ENCODE peak calls at places on chromosomes 12 and 14, in five cellular contexts. One of them, this sample, is unnamed.
A peak's percentile ranks its signal among the peaks of the same experiment; 100 is the strongest.

GRCh38 chr12:111636209-111636928 is 37.3 kb upstream of the ATXN2 start:
- DNase-seq in right atrium auricular region: peak; percentile 72
- DNase-seq in AG10803: peak; percentile 92
- DNase-seq in cardiac fibroblast: peak; percentile 39
- DNase-seq in WERI-Rb-1: no peak
- DNase-seq in this sample: no peak

GRCh38 chr12:10873374-10873773 is 10.7 kb downstream of the PRH1 start:
- DNase-seq in right atrium auricular region: no peak
- DNase-seq in AG10803: peak; percentile 17
- DNase-seq in cardiac fibroblast: peak; percentile 49
- DNase-seq in WERI-Rb-1: no peak
- DNase-seq in this sample: no peak

GRCh38 chr14:72576258-72576657 is 317.6 kb downstream of the DPF3 start:
- DNase-seq in right atrium auricular region: no peak
- DNase-seq in AG10803: no peak
- DNase-seq in cardiac fibroblast: peak; percentile 17
- DNase-seq in WERI-Rb-1: no peak
- DNase-seq in this sample: no peak

GRCh38 chr14:80634106-80634758 is 307.3 kb downstream of the CEP128 start:
- DNase-seq in right atrium auricular region: no peak
- DNase-seq in AG10803: peak; percentile 16
- DNase-seq in cardiac fibroblast: peak; percentile 45
- DNase-seq in WERI-Rb-1: no peak
- DNase-seq in this sample: no peak

GRCh38 chr14:34137001-34137400 is 186.1 kb upstream of the EGLN3 start:
- DNase-seq in right atrium auricular region: no peak
- DNase-seq in AG10803: no peak
- DNase-seq in cardiac fibroblast: no peak
- DNase-seq in WERI-Rb-1: no peak
- DNase-seq in this sample: no peak

GRCh38 chr14:88551094-88551870 is 3.5 kb downstream of the PTPN21 start:
- DNase-seq in right atrium auricular region: peak; percentile 85
- DNase-seq in AG10803: peak; percentile 84
- DNase-seq in cardiac fibroblast: peak; percentile 91
- DNase-seq in WERI-Rb-1: no peak
- DNase-seq in this sample: no peak

GRCh38 chr12:50070314-50071060 is 13.1 kb downstream of the ASIC1 start:
- DNase-seq in right atrium auricular region: peak; percentile 88
- DNase-seq in AG10803: peak; percentile 82
- DNase-seq in cardiac fibroblast: peak; percentile 90
- DNase-seq in WERI-Rb-1: peak; percentile 82
- DNase-seq in this sample: peak; percentile 51

GRCh38 chr12:122350444-122350843 is 72.0 kb downstream of the CLIP1 start:
- DNase-seq in right atrium auricular region: no peak
- DNase-seq in AG10803: peak; percentile 84
- DNase-seq in cardiac fibroblast: peak; percentile 51
- DNase-seq in WERI-Rb-1: no peak
- DNase-seq in this sample: no peak

GRCh38 chr12:82144505-82144904 is 213.7 kb downstream of the CCDC59 start:
- DNase-seq in right atrium auricular region: no peak
- DNase-seq in AG10803: no peak
- DNase-seq in cardiac fibroblast: no peak
- DNase-seq in WERI-Rb-1: no peak
- DNase-seq in this sample: no peak

GRCh38 chr14:64639340-64639821 is 64.8 kb upstream of the PLEKHG3 start:
- DNase-seq in right atrium auricular region: no peak
- DNase-seq in AG10803: no peak
- DNase-seq in cardiac fibroblast: no peak
- DNase-seq in WERI-Rb-1: no peak
- DNase-seq in this sample: no peak

GRCh38 chr14:106605548-106606448 is 1079.4 kb downstream of the TMEM121 start:
- DNase-seq in right atrium auricular region: no peak
- DNase-seq in AG10803: no peak
- DNase-seq in cardiac fibroblast: no peak
- DNase-seq in WERI-Rb-1: peak; percentile 62
- DNase-seq in this sample: no peak

GRCh38 chr12:9906888-9907287 is 25.3 kb downstream of the CLEC2A start:
- DNase-seq in right atrium auricular region: no peak
- DNase-seq in AG10803: no peak
- DNase-seq in cardiac fibroblast: no peak
- DNase-seq in WERI-Rb-1: no peak
- DNase-seq in this sample: no peak

GRCh38 chr12:76685246-76685678 is 78.7 kb upstream of the ZDHHC17 start:
- DNase-seq in right atrium auricular region: peak; percentile 59
- DNase-seq in AG10803: peak; percentile 48
- DNase-seq in cardiac fibroblast: no peak
- DNase-seq in WERI-Rb-1: no peak
- DNase-seq in this sample: peak; percentile 39

GRCh38 chr12:40693503-40693863 is 1.2 kb downstream of the CNTN1 start:
- DNase-seq in right atrium auricular region: no peak
- DNase-seq in AG10803: no peak
- DNase-seq in cardiac fibroblast: no peak
- DNase-seq in WERI-Rb-1: peak; percentile 76
- DNase-seq in this sample: no peak

GRCh38 chr12:15982471-15982870 is 71.3 kb downstream of the DERA start:
- DNase-seq in right atrium auricular region: no peak
- DNase-seq in AG10803: peak; percentile 71
- DNase-seq in cardiac fibroblast: peak; percentile 74
- DNase-seq in WERI-Rb-1: no peak
- DNase-seq in this sample: no peak

GRCh38 chr14:101823511-101824120 is 62.1 kb downstream of the PPP2R5C start:
- DNase-seq in right atrium auricular region: no peak
- DNase-seq in AG10803: no peak
- DNase-seq in cardiac fibroblast: no peak
- DNase-seq in WERI-Rb-1: no peak
- DNase-seq in this sample: no peak

GRCh38 chr14:70498191-70498590 is 36.6 kb downstream of the ADAM20 start:
- DNase-seq in right atrium auricular region: no peak
- DNase-seq in AG10803: no peak
- DNase-seq in cardiac fibroblast: no peak
- DNase-seq in WERI-Rb-1: no peak
- DNase-seq in this sample: no peak

GRCh38 chr12:6312529-6313325 is 2.2 kb downstream of the PLEKHG6 start:
- DNase-seq in right atrium auricular region: no peak
- DNase-seq in AG10803: peak; percentile 61
- DNase-seq in cardiac fibroblast: peak; percentile 18
- DNase-seq in WERI-Rb-1: no peak
- DNase-seq in this sample: peak; percentile 88

GRCh38 chr12:64461634-64462414 is 9.9 kb downstream of the TBK1 start:
- DNase-seq in right atrium auricular region: no peak
- DNase-seq in AG10803: peak; percentile 96
- DNase-seq in cardiac fibroblast: peak; percentile 92
- DNase-seq in WERI-Rb-1: no peak
- DNase-seq in this sample: no peak

GRCh38 chr14:24436355-24437019 is 6.1 kb downstream of the SDR39U1 start:
- DNase-seq in right atrium auricular region: no peak
- DNase-seq in AG10803: peak; percentile 79
- DNase-seq in cardiac fibroblast: peak; percentile 91
- DNase-seq in WERI-Rb-1: peak; percentile 50
- DNase-seq in this sample: no peak

GRCh38 chr14:75519826-75520692 is 2.2 kb upstream of the BATF start:
- DNase-seq in right atrium auricular region: no peak
- DNase-seq in AG10803: peak; percentile 20
- DNase-seq in cardiac fibroblast: peak; percentile 61
- DNase-seq in WERI-Rb-1: no peak
- DNase-seq in this sample: no peak

GRCh38 chr14:35261774-35262173 is 30.4 kb upstream of the PSMA6 start:
- DNase-seq in right atrium auricular region: no peak
- DNase-seq in AG10803: peak; percentile 30
- DNase-seq in cardiac fibroblast: peak; percentile 40
- DNase-seq in WERI-Rb-1: no peak
- DNase-seq in this sample: no peak

GRCh38 chr14:22449612-22449930 is 139.5 kb downstream of the DAD1 start:
- DNase-seq in right atrium auricular region: no peak
- DNase-seq in AG10803: no peak
- DNase-seq in cardiac fibroblast: no peak
- DNase-seq in WERI-Rb-1: no peak
- DNase-seq in this sample: no peak

GRCh38 chr14:67343601-67344230 is 15.9 kb downstream of the ATP6V1D start:
- DNase-seq in right atrium auricular region: no peak
- DNase-seq in AG10803: no peak
- DNase-seq in cardiac fibroblast: peak; percentile 44
- DNase-seq in WERI-Rb-1: no peak
- DNase-seq in this sample: no peak

GRCh38 chr14:66974397-66975025 is 214.7 kb upstream of the GARIN2 start:
- DNase-seq in right atrium auricular region: no peak
- DNase-seq in AG10803: peak; percentile 31
- DNase-seq in cardiac fibroblast: peak; percentile 69
- DNase-seq in WERI-Rb-1: no peak
- DNase-seq in this sample: no peak

GRCh38 chr14:38605193-38606114 is 349.6 kb upstream of the CLEC14A start:
- DNase-seq in right atrium auricular region: no peak
- DNase-seq in AG10803: no peak
- DNase-seq in cardiac fibroblast: peak; percentile 11
- DNase-seq in WERI-Rb-1: no peak
- DNase-seq in this sample: no peak
- TF ChIP-seq CTCF in right atrium auricular region: no peak
- TF ChIP-seq CTCF in AG10803: peak; percentile 34
- TF ChIP-seq CTCF in cardiac fibroblast: no peak
- TF ChIP-seq CTCF in WERI-Rb-1: no peak
- TF ChIP-seq CTCF in this sample: peak; percentile 24

GRCh38 chr14:58760121-58760520 is 122.4 kb downstream of the DACT1 start:
- DNase-seq in right atrium auricular region: no peak
- DNase-seq in AG10803: no peak
- DNase-seq in cardiac fibroblast: no peak
- DNase-seq in WERI-Rb-1: no peak
- DNase-seq in this sample: no peak
- H3K4me3 ChIP-seq in right atrium auricular region: no peak overlapping the region
- H3K4me3 ChIP-seq in AG10803: no peak overlapping the region
- H3K4me3 ChIP-seq in cardiac fibroblast: no peak overlapping the region
- H3K4me3 ChIP-seq in WERI-Rb-1: no peak overlapping the region
- H3K4me3 ChIP-seq in this sample: no peak overlapping the region

GRCh38 chr12:96906849-96907664 is at the start of gene NEDD1:
- DNase-seq in right atrium auricular region: peak; percentile 81
- DNase-seq in AG10803: peak; percentile 68
- DNase-seq in cardiac fibroblast: peak; percentile 79
- DNase-seq in WERI-Rb-1: peak; percentile 89
- DNase-seq in this sample: no peak

GRCh38 chr12:96901175-96901574 is 5.9 kb upstream of the NEDD1 start:
- DNase-seq in right atrium auricular region: no peak
- DNase-seq in AG10803: no peak
- DNase-seq in cardiac fibroblast: no peak
- DNase-seq in WERI-Rb-1: no peak
- DNase-seq in this sample: no peak

GRCh38 chr12:96907681-96908163 is 665 bp downstream of the NEDD1 start:
- DNase-seq in right atrium auricular region: no peak
- DNase-seq in AG10803: peak; percentile 26
- DNase-seq in cardiac fibroblast: peak; percentile 46
- DNase-seq in WERI-Rb-1: peak; percentile 29
- DNase-seq in this sample: no peak

GRCh38 chr12:96906498-96906848 is 584 bp upstream of the NEDD1 start:
- DNase-seq in right atrium auricular region: no peak
- DNase-seq in AG10803: no peak
- DNase-seq in cardiac fibroblast: no peak
- DNase-seq in WERI-Rb-1: no peak
- DNase-seq in this sample: no peak

DNA sequence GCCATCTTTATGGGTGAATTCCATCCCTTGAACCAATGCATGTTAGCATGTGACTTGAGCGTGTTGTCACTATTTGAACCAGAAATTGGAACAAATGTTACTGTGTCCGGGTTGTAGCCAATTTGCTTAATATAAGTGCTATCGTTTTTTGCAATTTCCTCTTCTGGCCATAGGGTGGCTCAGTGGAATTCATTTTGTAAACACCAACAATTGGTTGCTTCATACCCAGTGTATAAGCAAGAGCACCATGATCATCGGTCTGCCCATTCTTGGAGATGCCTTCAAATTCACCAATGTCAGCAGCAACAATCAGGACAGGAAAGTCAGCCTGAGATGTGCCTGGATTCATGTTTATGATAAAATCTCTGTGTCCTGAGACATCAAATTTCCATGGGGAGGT is 5.0 kb upstream of the NEDD1 start:
- DNase-seq in right atrium auricular region: no peak
- DNase-seq in AG10803: no peak
- DNase-seq in cardiac fibroblast: peak; percentile 29
- DNase-seq in WERI-Rb-1: no peak
- DNase-seq in this sample: no peak
- TF ChIP-seq CTCF in right atrium auricular region: no peak
- TF ChIP-seq CTCF in AG10803: no peak
- TF ChIP-seq CTCF in cardiac fibroblast: no peak
- TF ChIP-seq CTCF in WERI-Rb-1: no peak
- TF ChIP-seq CTCF in this sample: peak; percentile 20

GRCh38 chr12:101021911-101022388 is 188.1 kb downstream of the SLC5A8 start:
- DNase-seq in right atrium auricular region: no peak
- DNase-seq in AG10803: peak; percentile 94
- DNase-seq in cardiac fibroblast: peak; percentile 92
- DNase-seq in WERI-Rb-1: no peak
- DNase-seq in this sample: no peak

GRCh38 chr12:101019667-101020066 is 190.4 kb downstream of the SLC5A8 start:
- DNase-seq in right atrium auricular region: no peak
- DNase-seq in AG10803: no peak
- DNase-seq in cardiac fibroblast: no peak
- DNase-seq in WERI-Rb-1: no peak
- DNase-seq in this sample: no peak

GRCh38 chr12:101019193-101019592 is 190.8 kb downstream of the SLC5A8 start:
- DNase-seq in right atrium auricular region: no peak
- DNase-seq in AG10803: no peak
- DNase-seq in cardiac fibroblast: no peak
- DNase-seq in WERI-Rb-1: no peak
- DNase-seq in this sample: no peak

GRCh38 chr12:101018540-101018939 is 191.5 kb downstream of the SLC5A8 start:
- DNase-seq in right atrium auricular region: no peak
- DNase-seq in AG10803: peak; percentile 88
- DNase-seq in cardiac fibroblast: peak; percentile 92
- DNase-seq in WERI-Rb-1: no peak
- DNase-seq in this sample: no peak

GRCh38 chr12:101021442-101021841 is 188.6 kb downstream of the SLC5A8 start:
- DNase-seq in right atrium auricular region: no peak
- DNase-seq in AG10803: no peak
- DNase-seq in cardiac fibroblast: no peak
- DNase-seq in WERI-Rb-1: no peak
- DNase-seq in this sample: no peak
- H3K4me3 ChIP-seq in right atrium auricular region: no peak overlapping the region
- H3K4me3 ChIP-seq in AG10803: no peak overlapping the region
- H3K4me3 ChIP-seq in cardiac fibroblast: no peak overlapping the region
- H3K4me3 ChIP-seq in WERI-Rb-1: no peak overlapping the region
- H3K4me3 ChIP-seq in this sample: no peak overlapping the region

GRCh38 chr14:87205811-87206210 is 787.2 kb downstream of the GALC start:
- DNase-seq in right atrium auricular region: no peak
- DNase-seq in AG10803: no peak
- DNase-seq in cardiac fibroblast: no peak
- DNase-seq in WERI-Rb-1: no peak
- DNase-seq in this sample: no peak
- TF ChIP-seq CTCF in right atrium auricular region: no peak
- TF ChIP-seq CTCF in AG10803: no peak
- TF ChIP-seq CTCF in cardiac fibroblast: no peak
- TF ChIP-seq CTCF in WERI-Rb-1: peak; percentile 14
- TF ChIP-seq CTCF in this sample: peak; percentile 17

DNA sequence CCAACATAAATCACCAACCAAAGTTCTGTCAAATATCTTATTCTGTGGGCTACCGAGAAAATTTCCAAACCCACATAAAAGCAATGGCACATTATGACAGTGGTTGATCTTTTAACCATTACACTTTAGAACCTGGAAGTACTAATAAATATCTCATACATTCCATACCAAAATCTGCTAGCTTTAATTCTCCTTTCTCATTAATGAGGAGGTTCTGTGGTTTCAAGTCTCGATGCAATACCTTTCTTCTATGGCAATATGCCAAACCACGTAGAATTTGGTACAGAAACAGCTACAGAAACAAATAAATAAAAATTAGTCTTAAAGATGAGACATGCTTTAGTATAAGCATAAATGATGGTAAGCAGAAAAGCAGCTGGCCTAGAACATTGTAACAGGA is 100.7 kb downstream of the ELK3 start:
- DNase-seq in right atrium auricular region: no peak
- DNase-seq in AG10803: peak; percentile 65
- DNase-seq in cardiac fibroblast: peak; percentile 53
- DNase-seq in WERI-Rb-1: no peak
- DNase-seq in this sample: no peak
- H3K4me3 ChIP-seq in right atrium auricular region: no peak overlapping the region
- H3K4me3 ChIP-seq in AG10803: no peak overlapping the region
- H3K4me3 ChIP-seq in cardiac fibroblast: no peak overlapping the region
- H3K4me3 ChIP-seq in WERI-Rb-1: no peak overlapping the region
- H3K4me3 ChIP-seq in this sample: no peak overlapping the region